ENCODE peak calls at places on chromosomes 12 and 14, in six cellular contexts. I, M, A, F, K and V are unnamed samples.

GRCh38 chr12:24838531-24838950 is 110.4 kb downstream of the BCAT1 start:
- DNase-seq in I (no peak), M (peak), A (no peak), F (no peak), K (no peak), V (peak)

GRCh38 chr12:52212701-52213540 is 20.1 kb upstream of the KRT7 start:
- DNase-seq in I (peak), M (no peak), A (no peak), F (no peak), K (no peak), V (no peak)

GRCh38 chr14:31781578-31781977 is 220.4 kb downstream of the NUBPL start:
- DNase-seq in I (no peak), M (no peak), A (no peak), F (no peak), K (no peak), V (no peak)

GRCh38 chr12:15227004-15227679 is 5.9 kb upstream of the RERG start:
- DNase-seq in I (no peak), M (peak), A (peak), F (peak), K (no peak), V (peak)

GRCh38 chr14:41605550-41606248 is 977 bp upstream of the LRFN5 start:
- DNase-seq in I (no peak), M (peak), A (peak), F (no peak), K (peak), V (peak)

GRCh38 chr14:37985826-37986470 is 221.8 kb upstream of the SSTR1 start:
- DNase-seq in I (no peak), M (peak), A (peak), F (peak), K (no peak), V (peak)

GRCh38 chr12:50842637-50843493 is at the start of gene TMPRSS12:
- DNase-seq in I (peak), M (peak), A (peak), F (no peak), K (no peak), V (no peak)

GRCh38 chr14:35355981-35356839 is 48.3 kb downstream of the NFKBIA start:
- DNase-seq in I (no peak), M (peak), A (no peak), F (peak), K (no peak), V (peak)

GRCh38 chr14:99480856-99481744 is at the start of the genes CCNK and SETD3:
- DNase-seq in I (peak), M (peak), A (peak), F (peak), K (peak), V (peak)

GRCh38 chr12:118357327-118358007 is 15.2 kb downstream of the TAOK3 start:
- DNase-seq in I (no peak), M (peak), A (no peak), F (no peak), K (no peak), V (peak)

GRCh38 chr12:94151577-94151976 is 3.2 kb downstream of the PLXNC1 start:
- DNase-seq in I (no peak), M (no peak), A (no peak), F (peak), K (no peak), V (no peak)

GRCh38 chr12:53838978-53839377 is 87.2 kb upstream of the CISTR start:
- DNase-seq in I (no peak), M (no peak), A (no peak), F (no peak), K (no peak), V (no peak)

GRCh38 chr14:63273717-63274673 is 44.7 kb downstream of the GPHB5 start:
- DNase-seq in I (no peak), M (peak), A (no peak), F (no peak), K (no peak), V (peak)

GRCh38 chr12:106189341-106189740 is 50.6 kb upstream of the NUAK1 start:
- DNase-seq in I (no peak), M (no peak), A (peak), F (no peak), K (no peak), V (no peak)

GRCh38 chr14:104688755-104689619 is at the start of gene INF2:
- DNase-seq in I (peak), M (peak), A (peak), F (peak), K (no peak), V (peak)

GRCh38 chr12:84643993-84644392 is 268.6 kb downstream of the SLC6A15 start:
- DNase-seq in I (no peak), M (no peak), A (no peak), F (no peak), K (no peak), V (no peak)

GRCh38 chr14:101721951-101722661 is 39.4 kb upstream of the PPP2R5C start:
- DNase-seq in I (no peak), M (no peak), A (no peak), F (peak), K (no peak), V (no peak)

GRCh38 chr14:89424241-89424640 is 7.2 kb upstream of the FOXN3 start:
- DNase-seq in I (no peak), M (no peak), A (no peak), F (no peak), K (no peak), V (no peak)

GRCh38 chr12:117486840-117487659 is 125.6 kb upstream of the NOS1 start:
- DNase-seq in I (peak), M (no peak), A (no peak), F (no peak), K (no peak), V (no peak)

GRCh38 chr14:49792618-49793017 is 24.7 kb downstream of the KLHDC2 start:
- DNase-seq in I (no peak), M (no peak), A (no peak), F (no peak), K (no peak), V (no peak)

GRCh38 chr12:93571360-93571853 is 1.1 kb upstream of the SOCS2 start:
- DNase-seq in I (peak), M (peak), A (peak), F (peak), K (peak), V (peak)

GRCh38 chr14:98926151-98926550 is 345.8 kb downstream of the BCL11B start:
- DNase-seq in I (no peak), M (no peak), A (no peak), F (no peak), K (no peak), V (no peak)

GRCh38 chr12:121499929-121500793 is 80.7 kb downstream of the KDM2B start:
- DNase-seq in I (peak), M (peak), A (peak), F (peak), K (peak), V (peak)

GRCh38 chr14:95095991-95096390 is 61.3 kb downstream of the DICER1 start:
- DNase-seq in I (no peak), M (no peak), A (peak), F (no peak), K (no peak), V (no peak)

GRCh38 chr12:71900091-71900490 is 38.6 kb upstream of the TPH2 start:
- DNase-seq in I (no peak), M (peak), A (no peak), F (peak), K (no peak), V (peak)

GRCh38 chr12:53093777-53094393 is 3.6 kb upstream of the IGFBP6 start:
- DNase-seq in I (no peak), M (no peak), A (no peak), F (no peak), K (no peak), V (no peak)

GRCh38 chr14:76090611-76091010 is 61.1 kb upstream of the GPATCH2L start:
- DNase-seq in I (no peak), M (no peak), A (no peak), F (no peak), K (no peak), V (peak)

GRCh38 chr14:20454359-20454644 is 310 bp downstream of the OSGEP start:
- DNase-seq in I (no peak), M (no peak), A (no peak), F (no peak), K (no peak), V (peak)

GRCh38 chr12:60335765-60336164 is 739.9 kb downstream of the SLC16A7 start:
- DNase-seq in I (no peak), M (peak), A (no peak), F (no peak), K (no peak), V (peak)

GRCh38 chr14:73785834-73786631 is 65.6 kb upstream of the PTGR2 start:
- DNase-seq in I (peak), M (peak), A (peak), F (peak), K (peak), V (peak)

GRCh38 chr12:89525002-89525823 is 617 bp upstream of the GALNT4 start:
- DNase-seq in I (peak), M (no peak), A (peak), F (peak), K (peak), V (no peak)

GRCh38 chr12:132178801-132179401 is 34.6 kb downstream of the NOC4L start:
- DNase-seq in I (peak), M (no peak), A (peak), F (no peak), K (no peak), V (no peak)

GRCh38 chr14:101719708-101720107 is 41.8 kb upstream of the PPP2R5C start:
- DNase-seq in I (no peak), M (no peak), A (no peak), F (peak), K (no peak), V (no peak)

GRCh38 chr12:3520168-3520567 is 29.2 kb downstream of the PRMT8 start:
- DNase-seq in I (no peak), M (no peak), A (no peak), F (no peak), K (no peak), V (no peak)

GRCh38 chr12:6615802-6616201 is 8.6 kb upstream of the CHD4 start:
- DNase-seq in I (no peak), M (no peak), A (no peak), F (no peak), K (no peak), V (no peak)

GRCh38 chr12:6618483-6618882 is 11.3 kb upstream of the CHD4 start:
- DNase-seq in I (no peak), M (no peak), A (no peak), F (no peak), K (no peak), V (no peak)

GRCh38 chr12:6614513-6615177 is 7.5 kb upstream of the CHD4 start:
- DNase-seq in I (no peak), M (no peak), A (peak), F (no peak), K (no peak), V (no peak)

GRCh38 chr12:6620885-6621274 is 13.7 kb upstream of the CHD4 start:
- DNase-seq in I (no peak), M (no peak), A (no peak), F (no peak), K (no peak), V (no peak)

DNA sequence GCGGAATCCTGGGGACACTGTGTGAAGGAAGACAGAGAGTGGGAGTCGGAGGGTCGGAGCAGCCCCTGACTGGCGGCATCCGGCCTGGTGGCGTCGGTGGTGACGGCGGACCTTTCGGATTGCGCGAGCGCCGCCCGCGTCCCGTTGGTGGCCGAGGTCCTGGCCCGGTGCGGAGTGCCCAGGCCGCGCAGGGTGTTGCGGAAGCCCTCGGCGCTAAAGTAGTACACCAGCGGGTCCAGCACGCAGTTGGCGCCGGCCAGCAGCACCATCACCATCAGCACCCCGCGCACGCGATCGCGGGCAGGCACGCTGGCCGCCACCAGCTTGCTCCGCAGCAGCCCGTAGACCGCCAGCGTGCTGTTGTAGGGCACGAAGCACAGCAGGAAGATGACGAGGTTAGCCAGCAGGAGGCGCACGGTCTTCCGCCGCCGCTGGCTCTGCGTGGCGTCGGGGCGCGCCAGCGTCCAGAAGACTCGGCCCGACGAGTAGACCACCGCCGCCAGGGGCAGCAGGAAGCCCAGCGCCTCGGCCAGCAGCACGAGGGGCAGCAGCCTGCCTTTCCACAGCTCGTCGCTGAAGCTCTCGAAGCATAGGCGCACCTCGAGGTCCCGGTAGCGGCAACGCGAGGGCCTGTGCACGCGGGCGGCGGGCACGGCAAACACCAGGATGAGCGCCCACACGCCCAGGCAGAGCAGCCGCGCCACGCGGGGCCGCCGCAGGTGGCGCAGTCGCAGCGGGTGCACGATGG is 13.1 kb upstream of the CHD4 start:
- DNase-seq in I (peak), M (peak), A (peak), F (no peak), K (no peak), V (peak)
- TF ChIP-seq CTCF in I (peak), M (peak), A (peak), F (no peak), K (peak), V (peak)

GRCh38 chr12:41067941-41068645 is 120.0 kb upstream of the PDZRN4 start:
- DNase-seq in I (no peak), M (no peak), A (no peak), F (no peak), K (no peak), V (no peak)

GRCh38 chr12:41061189-41061588 is 126.9 kb upstream of the PDZRN4 start:
- DNase-seq in I (no peak), M (no peak), A (no peak), F (no peak), K (no peak), V (no peak)

GRCh38 chr12:41064411-41064810 is 123.7 kb upstream of the PDZRN4 start:
- DNase-seq in I (no peak), M (no peak), A (no peak), F (no peak), K (no peak), V (no peak)
- TF ChIP-seq CTCF in I (no peak), M (no peak), A (no peak), F (no peak), K (no peak), V (no peak)

DNA sequence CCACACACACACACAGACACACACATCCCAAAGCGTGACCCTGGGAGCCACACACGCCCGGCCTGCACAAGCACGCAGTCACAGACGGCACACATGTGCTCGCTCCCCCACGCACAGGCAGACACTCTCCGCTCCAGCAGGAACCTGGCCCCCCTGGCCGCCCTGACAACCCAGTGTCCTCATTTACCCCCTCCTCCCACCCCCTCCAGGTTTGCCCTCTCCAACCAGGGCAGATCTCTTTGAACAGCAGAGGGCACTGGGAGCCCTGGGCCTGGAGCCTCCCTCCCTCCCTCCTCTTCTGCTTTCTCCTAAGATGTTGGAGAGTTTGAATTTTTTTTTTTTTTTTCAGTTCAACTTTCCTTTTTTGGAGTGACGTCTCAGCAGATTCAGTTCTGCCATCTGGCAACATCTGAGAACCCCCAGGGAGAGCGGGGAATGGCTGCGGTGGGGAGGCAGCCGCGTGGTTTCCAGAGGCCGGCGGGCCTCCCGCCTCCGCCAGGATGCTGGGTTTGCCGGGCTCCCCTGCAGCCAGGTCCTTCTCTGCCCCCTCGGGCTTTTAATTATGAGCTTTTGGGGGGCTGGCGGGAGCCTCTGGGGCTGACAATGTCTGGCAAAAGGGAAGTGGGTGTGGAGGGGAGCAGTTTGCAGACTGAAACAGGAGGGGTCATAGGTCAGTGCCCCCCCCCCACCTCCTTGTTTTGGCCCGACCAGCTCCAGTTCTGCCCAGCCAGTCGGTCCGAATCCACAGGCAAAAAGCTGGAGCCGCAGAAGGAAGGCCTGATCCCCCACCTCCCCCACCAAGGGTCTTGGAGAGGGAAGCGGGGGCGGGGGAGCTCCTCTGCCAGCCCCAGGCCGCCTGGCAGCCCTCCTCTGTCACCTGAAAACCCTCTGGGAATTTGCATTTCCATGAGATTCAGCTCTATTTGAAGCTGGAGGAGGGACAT is 1.3 kb upstream of the NCOR2 start:
- DNase-seq in I (peak), M (peak), A (peak), F (no peak), K (no peak), V (peak)
- TF ChIP-seq CTCF in I (peak), M (peak), A (peak), F (peak), K (peak), V (peak)

GRCh38 chr14:91140672-91141071 is 26.8 kb downstream of the DGLUCY start:
- DNase-seq in I (no peak), M (peak), A (peak), F (peak), K (no peak), V (peak)
- TF ChIP-seq CTCF in I (peak), M (peak), A (peak), F (peak), K (peak), V (peak)

GRCh38 chr12:120119395-120119973 is 2.9 kb upstream of the RAB35 start:
- DNase-seq in I (no peak), M (no peak), A (no peak), F (peak), K (no peak), V (peak)

GRCh38 chr12:120116443-120116791 is at the start of gene RAB35:
- DNase-seq in I (no peak), M (no peak), A (no peak), F (no peak), K (no peak), V (no peak)

GRCh38 chr12:120116792-120117651 is 469 bp upstream of the RAB35 start:
- DNase-seq in I (peak), M (peak), A (peak), F (peak), K (peak), V (peak)

GRCh38 chr12:120117961-120118709 is 1.6 kb upstream of the RAB35 start:
- DNase-seq in I (peak), M (peak), A (peak), F (peak), K (no peak), V (peak)

DNA sequence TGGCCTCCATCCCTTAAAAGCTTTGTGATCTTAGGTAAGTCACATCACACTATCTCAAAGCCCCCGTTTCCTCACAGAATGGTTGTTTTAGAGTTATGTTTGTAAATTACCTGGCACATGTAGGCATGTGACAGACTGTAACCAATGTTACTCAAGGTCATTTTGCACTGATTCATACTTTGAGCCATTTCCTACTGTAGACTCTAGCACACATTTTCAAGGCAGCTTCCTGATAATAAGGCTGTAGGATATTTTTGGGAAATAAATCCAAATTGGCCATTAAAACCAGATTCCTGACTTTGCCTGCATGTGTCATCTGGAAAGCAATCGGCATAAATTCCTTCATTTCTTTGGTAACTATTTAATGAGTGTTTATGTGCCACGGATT is 2.2 kb upstream of the RAB35 start:
- DNase-seq in I (no peak), M (peak), A (no peak), F (peak), K (no peak), V (peak)
- TF ChIP-seq CTCF in I (no peak), M (no peak), A (no peak), F (no peak), K (no peak), V (no peak)

GRCh38 chr14:23052182-23052623 is 5.1 kb downstream of the CDH24 start:
- DNase-seq in I (no peak), M (peak), A (no peak), F (peak), K (no peak), V (peak)
- TF ChIP-seq CTCF in I (peak), M (no peak), A (peak), F (peak), K (no peak), V (peak)

GRCh38 chr12:40224439-40225291 is at the start of gene LRRK2:
- DNase-seq in I (peak), M (peak), A (peak), F (no peak), K (peak), V (peak)
- TF ChIP-seq CTCF in I (no peak), M (no peak), A (no peak), F (no peak), K (peak), V (peak)

DNA sequence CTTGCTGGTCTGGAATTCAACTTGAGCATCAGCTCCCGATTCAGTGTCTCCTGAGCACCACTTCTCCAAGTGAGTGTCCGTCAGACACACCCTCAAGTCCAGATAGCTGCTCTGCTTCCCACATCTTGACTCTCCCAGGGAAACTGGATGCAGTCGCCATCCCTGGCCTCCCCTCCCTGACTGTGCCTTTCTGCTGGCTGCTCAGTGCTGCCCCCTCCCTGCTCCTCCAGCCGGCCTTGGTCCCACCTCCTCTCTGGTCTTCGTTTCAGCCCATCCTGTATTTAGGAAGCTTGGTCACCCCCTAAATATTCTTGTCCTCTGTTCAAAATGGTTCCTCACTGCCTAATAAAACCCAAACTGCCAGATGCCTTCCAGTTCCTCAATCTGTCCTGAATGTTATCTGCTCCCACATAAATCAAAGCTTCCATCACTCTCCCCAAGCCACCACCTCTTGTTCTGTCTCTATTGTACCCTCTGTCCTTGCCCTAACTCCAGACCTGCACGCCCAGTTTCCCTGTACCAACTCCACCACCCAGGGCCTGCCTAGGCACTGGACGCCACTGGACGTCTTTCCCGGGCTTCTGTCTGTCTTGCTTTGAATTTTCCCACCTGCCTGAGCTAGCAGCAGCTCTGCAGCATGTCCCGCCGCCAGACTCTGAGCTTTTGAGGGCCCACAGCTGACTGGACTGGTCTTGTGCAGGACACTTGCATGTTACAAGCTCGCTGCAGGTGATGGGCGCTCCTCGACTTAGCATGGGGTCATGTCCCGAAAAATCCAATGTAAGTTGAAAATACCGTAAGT is 33.8 kb downstream of the CCDC92 start:
- DNase-seq in I (no peak), M (no peak), A (peak), F (no peak), K (no peak), V (no peak)
- TF ChIP-seq CTCF in I (no peak), M (peak), A (peak), F (peak), K (peak), V (peak)